ENCODE peak calls at places on chromosomes 1 and 21, in four cellular contexts. One of them, this sample, is unnamed.

GRCh38 chr1:144551543-144552424 is 40.9 kb upstream of the PPIAL4F start:
- DNase-seq in cardiac muscle cell: peak
- DNase-seq in GM03348: peak
- DNase-seq in ELR: peak
- DNase-seq in this sample: peak

GRCh38 chr1:1250828-1251284 is 4.3 kb upstream of the C1QTNF12 start:
- DNase-seq in ELR: no peak
- DNase-seq in GM03348: no peak
- DNase-seq in cardiac muscle cell: no peak
- DNase-seq in this sample: no peak

GRCh38 chr1:39720094-39720999 is 18.3 kb upstream of the PPIE start:
- DNase-seq in GM03348: peak
- DNase-seq in cardiac muscle cell: peak
- DNase-seq in ELR: peak
- DNase-seq in this sample: peak

GRCh38 chr1:204480515-204480914 is 14.1 kb downstream of the PIK3C2B start:
- DNase-seq in ELR: no peak
- DNase-seq in GM03348: no peak
- DNase-seq in cardiac muscle cell: no peak
- DNase-seq in this sample: no peak

GRCh38 chr1:222331765-222332164 is 216.1 kb downstream of the HHIPL2 start:
- DNase-seq in ELR: peak
- DNase-seq in GM03348: no peak
- DNase-seq in cardiac muscle cell: no peak
- DNase-seq in this sample: peak

GRCh38 chr1:227805606-227806197 is 9.8 kb upstream of the PRSS38 start:
- DNase-seq in GM03348: peak
- DNase-seq in ELR: peak
- DNase-seq in cardiac muscle cell: no peak
- DNase-seq in this sample: peak

GRCh38 chr1:10778640-10779039 is 17.8 kb downstream of the CASZ1 start:
- DNase-seq in ELR: no peak
- DNase-seq in GM03348: no peak
- DNase-seq in cardiac muscle cell: no peak
- DNase-seq in this sample: no peak

GRCh38 chr21:30152792-30153191 is 13.8 kb downstream of the CLDN17 start:
- DNase-seq in GM03348: no peak
- DNase-seq in ELR: no peak
- DNase-seq in cardiac muscle cell: no peak
- DNase-seq in this sample: no peak

GRCh38 chr1:212557739-212558664 is 50.6 kb upstream of the ATF3 start:
- DNase-seq in ELR: peak
- DNase-seq in cardiac muscle cell: peak
- DNase-seq in GM03348: peak
- DNase-seq in this sample: peak

GRCh38 chr1:3742439-3743298 is 9.6 kb upstream of the CCDC27 start:
- DNase-seq in GM03348: no peak
- DNase-seq in cardiac muscle cell: no peak
- DNase-seq in ELR: peak
- DNase-seq in this sample: no peak